ENCODE peak calls at places on chromosomes 2 and 18, in eight cellular contexts. I is CD8-positive, alpha-beta T cell; J is epithelial cell of proximal tubule; L is heart left ventricle; P is GM13976; M is osteocyte; G is astrocyte of the cerebellum; B is GM20000. R is an unnamed sample.

GRCh38 chr18:59145055-59145454 is 5.4 kb downstream of the SEC11C start:
- DNase-seq in L (no peak), B (no peak), M (no peak), G (no peak), P (no peak), I (no peak), J (no peak), R (no peak)

GRCh38 chr2:128311216-128311754 is 7.4 kb downstream of the HS6ST1 start:
- DNase-seq in G (no peak), L (peak), I (no peak), B (no peak), M (no peak), P (no peak), J (no peak), R (no peak)

GRCh38 chr2:221492606-221493005 is 79.5 kb downstream of the EPHA4 start:
- DNase-seq in B (no peak), M (no peak), G (no peak), P (no peak), L (no peak), J (no peak), I (no peak), R (no peak)

GRCh38 chr2:38155-38554 is 8.2 kb downstream of the FAM110C start:
- DNase-seq in L (no peak), P (no peak), B (no peak), M (no peak), G (no peak), J (no peak), I (no peak), R (no peak)

GRCh38 chr2:47269316-47270232 is 114.5 kb upstream of the STPG4 start:
- DNase-seq in G (peak), I (no peak), P (no peak), B (no peak), L (no peak), M (no peak), J (peak), R (peak)

GRCh38 chr18:37565138-37565984 is at the start of gene CELF4:
- DNase-seq in J (no peak), G (no peak), B (peak), M (no peak), L (no peak), P (peak), I (no peak), R (no peak)

GRCh38 chr18:14930076-14930475 is 182.1 kb downstream of the ANKRD30B start:
- DNase-seq in L (no peak), M (peak), J (no peak), G (no peak), I (no peak), P (no peak), B (no peak), R (no peak)

GRCh38 chr2:209334188-209335017 is 89.4 kb upstream of the MAP2 start:
- DNase-seq in L (peak), M (no peak), G (peak), P (peak), B (peak), I (no peak), J (no peak), R (no peak)

GRCh38 chr18:59200787-59201186 is 19.2 kb upstream of the GRP start:
- DNase-seq in M (no peak), P (no peak), L (no peak), G (no peak), B (no peak), J (no peak), I (no peak), R (no peak)

GRCh38 chr18:51107082-51107481 is 77.1 kb downstream of the SMAD4 start:
- DNase-seq in L (no peak), M (no peak), J (no peak), I (no peak), B (no peak), P (peak), G (no peak), R (no peak)

GRCh38 chr2:200905618-200906296 is 16.6 kb downstream of the NIF3L1 start:
- DNase-seq in J (no peak), G (peak), L (peak), B (peak), M (no peak), P (peak), I (peak), R (peak)

GRCh38 chr2:180238729-180239128 is 231.6 kb upstream of the CWC22 start:
- DNase-seq in J (no peak), B (no peak), G (no peak), P (no peak), L (no peak), I (no peak), M (no peak), R (no peak)

GRCh38 chr2:180246281-180246680 is 239.2 kb upstream of the CWC22 start:
- DNase-seq in L (no peak), I (no peak), M (no peak), B (no peak), P (no peak), G (no peak), J (no peak), R (no peak)

DNA sequence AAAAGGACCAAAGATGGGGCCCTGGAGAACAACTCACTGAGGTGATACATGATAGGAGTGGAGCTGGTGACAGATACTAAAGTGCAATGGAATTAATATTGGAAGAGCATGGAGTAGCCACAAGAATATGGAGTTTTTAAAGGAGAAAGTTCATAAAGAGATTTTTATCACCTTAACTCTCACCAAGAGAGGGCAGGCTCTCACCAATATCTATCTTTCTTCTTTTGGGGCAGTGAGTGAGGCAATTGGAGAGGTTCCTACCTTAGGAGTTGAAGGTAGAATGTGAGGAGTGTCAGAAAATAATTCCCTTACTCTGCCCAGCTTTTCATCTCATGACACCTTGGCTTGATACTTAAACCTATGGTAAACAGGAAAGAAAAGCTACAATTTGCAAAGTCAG is 233.7 kb upstream of the CWC22 start:
- DNase-seq in M (no peak), G (peak), J (no peak), B (no peak), I (no peak), P (no peak), L (no peak), R (no peak)
- TF ChIP-seq CTCF in M (peak), G (peak), J (peak), B (no peak), I (no peak), P (no peak), L (no peak), R (peak)

GRCh38 chr2:43944915-43945314 is 50.9 kb downstream of the LRPPRC start:
- DNase-seq in B (no peak), J (no peak), G (no peak), P (no peak), L (no peak), I (no peak), M (no peak), R (no peak)

GRCh38 chr2:43945439-43945838 is 50.4 kb downstream of the LRPPRC start:
- DNase-seq in B (no peak), M (no peak), P (no peak), L (no peak), I (no peak), G (no peak), J (no peak), R (no peak)

GRCh38 chr2:43948370-43948769 is 47.4 kb downstream of the LRPPRC start:
- DNase-seq in P (no peak), B (no peak), L (no peak), J (no peak), I (no peak), G (no peak), M (no peak), R (no peak)

GRCh38 chr2:43950383-43951008 is 45.3 kb downstream of the LRPPRC start:
- DNase-seq in J (no peak), I (no peak), B (peak), M (no peak), G (peak), P (peak), L (no peak), R (no peak)
- TF ChIP-seq CTCF in J (peak), I (peak), B (peak), M (peak), G (peak), P (peak), L (no peak), R (peak)

DNA sequence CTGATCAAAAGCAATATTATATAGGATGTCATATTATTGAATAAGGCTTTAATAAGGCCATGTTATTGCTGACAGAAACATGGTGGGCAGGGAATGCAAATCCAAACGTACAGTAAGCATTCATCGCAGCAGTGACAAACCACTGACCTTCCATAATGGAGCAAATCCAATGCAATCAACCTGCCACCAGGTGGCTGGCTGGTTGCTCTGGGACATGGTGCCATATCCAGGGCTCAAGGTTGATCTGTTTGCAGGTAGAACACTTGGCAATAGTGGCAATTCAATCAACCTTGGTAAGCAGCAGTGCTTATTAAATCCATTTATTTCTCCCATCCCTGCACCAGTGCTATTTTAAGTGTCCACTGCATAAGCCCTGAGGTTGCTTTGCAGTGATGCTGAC is 75.4 kb downstream of the CERKL start:
- DNase-seq in G (no peak), I (no peak), B (no peak), L (no peak), J (no peak), M (no peak), P (no peak), R (no peak)
- TF ChIP-seq CTCF in G (peak), I (no peak), B (no peak), L (no peak), J (peak), M (no peak), P (no peak), R (no peak)

GRCh38 chr18:5890261-5890605 is 5.1 kb downstream of the TMEM200C start:
- DNase-seq in J (no peak), B (no peak), I (no peak), G (no peak), L (peak), M (no peak), P (no peak), R (no peak)

GRCh38 chr18:5892772-5893431 is 2.4 kb downstream of the TMEM200C start:
- DNase-seq in M (no peak), J (no peak), P (peak), L (no peak), B (peak), I (no peak), G (no peak), R (no peak)

GRCh38 chr18:5894215-5894612 is 1.1 kb downstream of the TMEM200C start:
- DNase-seq in M (no peak), P (no peak), B (peak), I (no peak), J (no peak), L (no peak), G (no peak), R (no peak)

GRCh38 chr18:5891361-5892215 is 3.7 kb downstream of the TMEM200C start:
- DNase-seq in J (no peak), M (no peak), L (peak), B (peak), I (no peak), G (no peak), P (peak), R (no peak)

GRCh38 chr18:5890606-5891360 is 4.5 kb downstream of the TMEM200C start:
- DNase-seq in M (no peak), P (peak), B (peak), L (peak), G (no peak), I (no peak), J (no peak), R (no peak)
- TF ChIP-seq CTCF in M (peak), P (peak), B (peak), L (peak), G (peak), I (peak), J (peak), R (peak)

GRCh38 chr18:30381826-30382225 is 660.7 kb downstream of the DSC3 start:
- DNase-seq in M (no peak), L (no peak), G (no peak), J (no peak), B (no peak), I (no peak), P (no peak), R (no peak)

GRCh38 chr18:30376515-30376914 is 666.0 kb downstream of the DSC3 start:
- DNase-seq in I (no peak), M (no peak), G (no peak), J (no peak), B (no peak), L (no peak), P (no peak), R (no peak)
- TF ChIP-seq CTCF in I (no peak), M (peak), G (no peak), J (peak), B (no peak), L (no peak), P (no peak), R (no peak)

DNA sequence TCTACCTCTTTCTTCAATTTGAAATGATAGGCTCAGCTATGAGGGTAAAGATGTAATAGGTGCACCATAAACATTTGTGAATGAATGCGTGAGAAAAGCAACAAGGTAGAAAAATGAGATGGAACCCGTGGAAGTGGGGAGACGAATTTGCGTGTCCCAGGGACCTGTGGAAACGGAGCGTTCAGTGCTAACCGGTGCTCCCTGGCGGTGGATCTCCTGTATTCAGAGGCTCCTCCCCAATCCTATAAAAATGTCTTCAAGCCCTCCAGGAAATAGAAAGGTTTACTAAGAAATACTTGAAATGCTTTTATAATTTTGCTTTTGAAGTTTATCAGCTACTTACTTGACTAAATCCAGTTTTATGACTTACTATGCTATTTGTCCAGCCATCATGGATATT is 62.8 kb upstream of the RBM44 start:
- DNase-seq in P (no peak), I (no peak), L (no peak), G (no peak), J (no peak), M (peak), B (no peak), R (no peak)
- TF ChIP-seq CTCF in P (no peak), I (no peak), L (no peak), G (no peak), J (no peak), M (no peak), B (no peak), R (no peak)

GRCh38 chr2:182980652-182981051 is 57.6 kb downstream of the NCKAP1 start:
- DNase-seq in B (no peak), J (no peak), I (no peak), P (no peak), M (no peak), G (no peak), L (no peak), R (no peak)

GRCh38 chr2:182977463-182977862 is 60.8 kb downstream of the NCKAP1 start:
- DNase-seq in L (no peak), P (no peak), J (no peak), B (no peak), G (no peak), I (no peak), M (no peak), R (no peak)

GRCh38 chr2:182982934-182983333 is 55.3 kb downstream of the NCKAP1 start:
- DNase-seq in G (no peak), L (no peak), B (no peak), I (no peak), P (no peak), J (no peak), M (no peak), R (no peak)

DNA sequence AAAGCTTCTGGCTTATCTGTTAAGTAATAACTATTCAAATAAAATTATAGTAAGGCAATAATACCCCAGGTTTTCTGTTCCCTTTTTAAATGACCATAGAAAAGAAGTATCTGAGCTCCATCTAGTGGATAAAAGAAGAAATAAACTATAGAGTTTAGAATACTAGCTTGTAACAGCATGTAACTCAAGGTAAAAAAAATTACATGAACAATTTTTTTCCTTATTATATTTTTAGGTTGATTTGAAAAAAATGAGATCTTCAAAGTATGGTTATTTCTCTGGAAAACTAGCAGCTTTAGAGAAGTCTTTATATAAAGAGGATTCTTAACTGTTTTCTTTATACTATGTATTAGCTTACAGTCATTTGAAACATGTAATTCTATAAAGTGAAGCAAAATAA is 58.1 kb downstream of the NCKAP1 start:
- DNase-seq in J (peak), L (no peak), M (no peak), G (peak), I (no peak), P (peak), B (peak), R (no peak)
- TF ChIP-seq CTCF in J (peak), L (peak), M (peak), G (no peak), I (peak), P (no peak), B (no peak), R (no peak)

GRCh38 chr18:12422936-12423335 is 15.2 kb downstream of the PRELID3A start:
- DNase-seq in I (no peak), G (no peak), J (no peak), M (no peak), B (no peak), L (no peak), P (no peak), R (no peak)
- TF ChIP-seq CTCF in I (no peak), G (no peak), J (peak), M (no peak), B (peak), L (no peak), P (peak), R (no peak)

GRCh38 chr2:6866239-6866745 is 585 bp upstream of the CMPK2 start:
- DNase-seq in P (peak), M (no peak), G (peak), J (peak), B (peak), I (peak), L (no peak), R (no peak)
- TF ChIP-seq CTCF in P (peak), M (peak), G (peak), J (peak), B (no peak), I (peak), L (peak), R (peak)